ENCODE peak calls at places on chromosomes 1 and 21, in ten cellular contexts. S, L, K, J, M, T, B, O, Q and U are unnamed samples.
A peak's percentile ranks its signal among the peaks of the same experiment; 100 is the strongest.

GRCh38 chr1:228923973-228924766 is 188.9 kb downstream of the RHOU start:
- DNase-seq in S (no peak), L (no peak), K (peak; percentile 71), J (no peak), M (no peak), T (no peak), B (no peak), O (no peak), Q (no peak), U (no peak)

GRCh38 chr1:232571523-232571922 is 58.4 kb downstream of the SIPA1L2 start:
- DNase-seq in S (no peak), L (peak; percentile 71), K (no peak), J (no peak), M (no peak), T (no peak), B (no peak), O (no peak), Q (no peak), U (no peak)

GRCh38 chr1:92411511-92411910 is 75.2 kb downstream of the GFI1 start:
- DNase-seq in S (peak; percentile 80), L (peak; percentile 82), K (peak; percentile 50), J (peak; percentile 53), M (peak; percentile 13), T (no peak), B (no peak), O (no peak), Q (no peak), U (no peak)

GRCh38 chr21:41766051-41766882 is 585 bp downstream of the RIPK4 start:
- DNase-seq in S (no peak), L (no peak), K (peak; percentile 30), J (no peak), M (no peak), T (no peak), B (no peak), O (no peak), Q (no peak), U (peak; percentile 45)

GRCh38 chr1:12146343-12147112 is 20.3 kb upstream of the TNFRSF1B start:
- DNase-seq in S (no peak), L (no peak), K (no peak), J (no peak), M (no peak), T (no peak), B (no peak), O (no peak), Q (no peak), U (no peak)

GRCh38 chr1:215052656-215053055 is 29.9 kb upstream of the KCNK2 start:
- DNase-seq in S (no peak), L (peak; percentile 94), K (no peak), J (no peak), M (peak; percentile 41), T (no peak), B (no peak), O (no peak), Q (no peak), U (no peak)

GRCh38 chr1:228012555-228012954 is 5.8 kb downstream of the WNT3A start:
- DNase-seq in S (no peak), L (no peak), K (no peak), J (no peak), M (no peak), T (no peak), B (no peak), O (no peak), Q (no peak), U (no peak)

GRCh38 chr1:58363639-58364038 is 182.9 kb downstream of the OMA1 start:
- DNase-seq in S (no peak), L (no peak), K (no peak), J (no peak), M (no peak), T (no peak), B (no peak), O (no peak), Q (no peak), U (no peak)

GRCh38 chr1:52814465-52814864 is 28.1 kb upstream of the ZYG11A start:
- DNase-seq in S (no peak), L (no peak), K (no peak), J (no peak), M (no peak), T (no peak), B (no peak), O (no peak), Q (peak; percentile 7), U (no peak)

GRCh38 chr1:40182956-40183710 is 21.9 kb downstream of the RLF start:
- DNase-seq in S (no peak), L (peak; percentile 51), K (peak; percentile 57), J (peak; percentile 28), M (no peak), T (no peak), B (no peak), O (no peak), Q (no peak), U (no peak)

GRCh38 chr1:65793359-65793732 is 651 bp downstream of the PDE4B start:
- DNase-seq in S (no peak), L (no peak), K (no peak), J (no peak), M (no peak), T (no peak), B (peak; percentile 9), O (no peak), Q (no peak), U (no peak)

GRCh38 chr1:229205854-229206253 is 65.1 kb upstream of the RAB4A start:
- DNase-seq in S (no peak), L (no peak), K (no peak), J (no peak), M (no peak), T (no peak), B (no peak), O (no peak), Q (no peak), U (no peak)

GRCh38 chr1:4825841-4826450 is 171.5 kb downstream of the AJAP1 start:
- DNase-seq in S (no peak), L (no peak), K (no peak), J (peak; percentile 13), M (no peak), T (no peak), B (no peak), O (no peak), Q (no peak), U (no peak)

GRCh38 chr1:178993559-178993958 is 32.1 kb upstream of the FAM20B start:
- DNase-seq in S (no peak), L (no peak), K (no peak), J (no peak), M (no peak), T (no peak), B (no peak), O (no peak), Q (no peak), U (no peak)

GRCh38 chr1:243734311-243734700 is 115.7 kb downstream of the AKT3 start:
- DNase-seq in S (no peak), L (peak; percentile 30), K (peak; percentile 54), J (no peak), M (no peak), T (no peak), B (no peak), O (no peak), Q (no peak), U (no peak)

GRCh38 chr1:214470132-214470531 is 81.3 kb downstream of the PTPN14 start:
- DNase-seq in S (no peak), L (no peak), K (no peak), J (no peak), M (no peak), T (no peak), B (no peak), O (no peak), Q (no peak), U (no peak)

GRCh38 chr1:113931456-113931855 is 2.3 kb downstream of the HIPK1 start:
- DNase-seq in S (no peak), L (peak; percentile 62), K (peak; percentile 71), J (peak; percentile 21), M (no peak), T (no peak), B (no peak), O (no peak), Q (no peak), U (no peak)
- H3K4me3 ChIP-seq in S (peak overlapping the region; percentile 57), L (peak overlapping the region; percentile 3), K (peak overlapping the region; percentile 85), J (peak overlapping the region; percentile 95), M (no peak overlapping the region), T (peak overlapping the region; percentile 99), B (peak overlapping the region; percentile 96), O (no peak overlapping the region), Q (peak overlapping the region; percentile 93), U (no peak overlapping the region)

DNA sequence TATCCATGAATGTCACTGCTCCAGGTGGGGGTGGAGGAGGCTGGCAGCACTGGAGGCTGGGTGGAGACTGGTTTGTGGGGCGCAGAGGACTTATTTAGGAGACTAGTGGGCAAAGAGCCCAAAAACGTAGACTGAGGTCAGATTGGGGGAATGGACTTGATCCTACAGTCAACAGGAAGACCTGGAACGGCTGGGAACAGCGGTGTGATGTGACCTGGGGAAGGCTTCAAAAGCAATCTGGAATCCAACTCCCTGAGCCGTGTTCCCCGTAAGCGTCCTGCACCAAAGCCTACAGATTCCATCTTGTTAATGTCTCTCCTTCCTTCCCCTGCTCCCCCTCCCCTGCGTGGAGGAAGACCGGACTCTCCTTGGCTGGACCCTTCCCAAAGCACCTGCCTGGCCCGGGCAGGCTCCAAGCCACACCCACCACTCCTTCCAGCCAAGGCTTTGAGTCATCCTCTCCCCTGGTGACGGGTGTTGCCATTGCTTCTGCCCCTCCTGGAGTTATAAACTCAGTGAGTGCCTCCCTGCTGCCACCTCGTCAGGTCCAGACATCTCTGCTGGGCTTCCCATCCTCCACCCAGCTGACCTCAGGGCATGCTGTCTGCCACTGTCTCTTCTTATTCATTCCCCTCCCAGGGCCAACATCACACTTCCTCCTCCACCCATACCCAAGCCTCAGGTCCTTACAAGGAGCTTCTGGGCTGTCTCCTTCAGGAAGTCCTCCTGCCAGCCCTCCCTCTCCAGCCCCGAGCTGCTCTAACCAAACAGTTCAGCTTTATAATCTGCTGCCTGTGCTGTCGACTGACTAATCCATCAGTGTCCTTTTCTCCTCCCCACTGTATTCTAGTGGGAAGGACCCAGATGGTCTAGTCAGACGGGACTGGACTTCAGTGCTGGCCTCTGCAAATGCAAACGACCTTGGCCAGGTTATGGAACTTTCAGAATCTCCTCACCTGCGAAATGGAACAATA is 1.6 kb upstream of the CLSTN1 start:
- DNase-seq in S (no peak), L (peak; percentile 58), K (peak; percentile 54), J (peak; percentile 37), M (no peak), T (peak; percentile 67), B (peak; percentile 31), O (peak; percentile 88), Q (peak; percentile 92), U (peak; percentile 94)
- TF ChIP-seq CTCF in S (no peak), L (no peak), K (no peak), J (no peak), M (no peak), T (no peak), B (no peak), O (peak; percentile 39), Q (no peak), U (no peak)

GRCh38 chr1:47976728-47977127 is 20.5 kb downstream of the TRABD2B start:
- DNase-seq in S (no peak), L (no peak), K (no peak), J (no peak), M (no peak), T (no peak), B (no peak), O (no peak), Q (no peak), U (no peak)
- H3K4me3 ChIP-seq in S (no peak overlapping the region), L (no peak overlapping the region), K (no peak overlapping the region), J (no peak overlapping the region), M (no peak overlapping the region), T (no peak overlapping the region), B (no peak overlapping the region), O (no peak overlapping the region), Q (no peak overlapping the region), U (no peak overlapping the region)

DNA sequence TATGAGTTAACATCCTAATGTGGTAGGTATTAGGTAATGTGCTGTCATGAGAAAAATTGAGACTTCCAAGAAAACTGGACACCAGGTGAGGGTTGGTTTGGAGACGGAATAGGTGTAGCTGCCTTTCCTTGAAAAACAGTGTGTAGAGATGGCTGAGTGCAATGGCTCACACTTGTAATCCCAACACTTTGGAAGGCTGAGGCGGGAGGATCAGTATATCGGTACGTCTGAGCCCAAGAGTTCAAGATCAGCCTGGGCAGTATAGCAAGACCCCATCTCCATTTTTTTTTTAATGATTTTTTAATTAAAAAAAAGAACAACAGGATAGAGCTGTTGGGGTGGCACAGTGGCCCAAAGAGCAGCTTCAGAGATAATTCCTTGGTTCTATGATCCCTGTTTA is 6.8 kb upstream of the PPP1R8 start:
- DNase-seq in S (no peak), L (no peak), K (no peak), J (no peak), M (no peak), T (no peak), B (no peak), O (no peak), Q (no peak), U (no peak)
- TF ChIP-seq CTCF in S (no peak), L (no peak), K (no peak), J (no peak), M (no peak), T (no peak), B (no peak), O (no peak), Q (no peak), U (no peak)